ENCODE peak calls at places on chromosomes 3 and 15, in eight cellular contexts. X, K, F, O, M, R, B and Q are unnamed samples.

GRCh38 chr15:84671211-84671610 is 13.2 kb upstream of the NMB start:
- DNase-seq in X (no peak), O (no peak), M (no peak), K (peak; percentile 92), R (peak; percentile 86), F (no peak), B (no peak), Q (peak; percentile 86)

GRCh38 chr15:80875568-80875967 is 96.4 kb downstream of the CEMIP start:
- DNase-seq in X (no peak), F (no peak), M (peak; percentile 77), O (no peak), B (no peak), K (no peak), R (peak; percentile 28), Q (peak; percentile 11)

GRCh38 chr3:70832035-70832795 is 519.8 kb upstream of the MDFIC2 start:
- DNase-seq in X (no peak), K (peak; percentile 98), O (no peak), M (no peak), B (no peak), F (no peak), R (peak; percentile 98), Q (peak; percentile 89)

GRCh38 chr15:74725845-74726773 is 781 bp upstream of the CYP1A1 start:
- DNase-seq in F (peak; percentile 37), B (peak; percentile 79), R (no peak), X (peak; percentile 52), O (peak; percentile 44), M (no peak), K (peak; percentile 6), Q (peak; percentile 8)

GRCh38 chr3:51585871-51586270 is 47.4 kb downstream of the RAD54L2 start:
- DNase-seq in M (no peak), F (no peak), X (no peak), R (no peak), O (no peak), K (no peak), B (no peak), Q (no peak)

GRCh38 chr3:31533169-31533870 is 595 bp downstream of the STT3B start:
- DNase-seq in F (peak; percentile 57), M (no peak), B (peak; percentile 71), O (peak; percentile 67), X (peak; percentile 52), R (no peak), K (peak; percentile 26), Q (peak; percentile 20)

GRCh38 chr3:43362961-43363360 is 76.6 kb downstream of the SNRK start:
- DNase-seq in B (no peak), K (no peak), O (no peak), M (no peak), X (no peak), R (no peak), F (no peak), Q (no peak)

GRCh38 chr3:100120022-100120421 is 5.7 kb upstream of the FILIP1L start:
- DNase-seq in X (no peak), B (no peak), R (no peak), K (no peak), O (no peak), M (no peak), F (no peak), Q (no peak)

GRCh38 chr3:169929830-169930519 is 18.6 kb downstream of the SAMD7 start:
- DNase-seq in O (no peak), X (no peak), B (no peak), M (no peak), F (no peak), K (no peak), R (no peak), Q (no peak)

GRCh38 chr3:160374472-160374871 is 24.6 kb downstream of the IFT80 start:
- DNase-seq in K (peak; percentile 11), R (no peak), B (no peak), F (no peak), O (no peak), X (no peak), M (no peak), Q (no peak)

GRCh38 chr3:37056826-37057225 is 63.5 kb downstream of the MLH1 start:
- DNase-seq in X (no peak), B (no peak), O (no peak), F (no peak), M (no peak), K (no peak), R (no peak), Q (no peak)

GRCh38 chr3:37054370-37054769 is 61.1 kb downstream of the MLH1 start:
- DNase-seq in R (peak; percentile 89), X (no peak), M (no peak), K (peak; percentile 80), O (no peak), B (no peak), F (no peak), Q (peak; percentile 65)

GRCh38 chr3:37052860-37053259 is 59.5 kb downstream of the MLH1 start:
- DNase-seq in B (no peak), R (no peak), X (peak; percentile 44), F (no peak), O (no peak), M (no peak), K (no peak), Q (no peak)

GRCh38 chr3:37053337-37053736 is 60.0 kb downstream of the MLH1 start:
- DNase-seq in M (no peak), B (no peak), O (no peak), K (no peak), F (no peak), X (no peak), R (no peak), Q (no peak)

GRCh38 chr3:37053753-37054152 is 60.4 kb downstream of the MLH1 start:
- DNase-seq in M (no peak), X (no peak), K (no peak), O (no peak), F (no peak), B (no peak), R (no peak), Q (no peak)
- H3K4me3 ChIP-seq in M (no peak overlapping the region), X (no peak overlapping the region), K (no peak overlapping the region), O (no peak overlapping the region), F (no peak overlapping the region), B (no peak overlapping the region), R (no peak overlapping the region), Q (no peak overlapping the region)

GRCh38 chr3:133882986-133883586 is 12.6 kb downstream of the RAB6B start:
- DNase-seq in R (no peak), O (peak; percentile 9), F (no peak), B (no peak), M (peak; percentile 18), K (no peak), X (peak; percentile 21), Q (no peak)

GRCh38 chr3:133880287-133880686 is 15.4 kb downstream of the RAB6B start:
- DNase-seq in F (no peak), O (no peak), K (no peak), B (no peak), X (peak; percentile 20), R (no peak), M (no peak), Q (no peak)

GRCh38 chr3:133881987-133882825 is 13.5 kb downstream of the RAB6B start:
- DNase-seq in R (no peak), K (no peak), X (peak; percentile 23), O (no peak), F (no peak), M (peak; percentile 50), B (no peak), Q (no peak)

GRCh38 chr3:133881492-133881891 is 14.2 kb downstream of the RAB6B start:
- DNase-seq in X (no peak), R (no peak), B (no peak), F (no peak), M (no peak), K (no peak), O (no peak), Q (no peak)

DNA sequence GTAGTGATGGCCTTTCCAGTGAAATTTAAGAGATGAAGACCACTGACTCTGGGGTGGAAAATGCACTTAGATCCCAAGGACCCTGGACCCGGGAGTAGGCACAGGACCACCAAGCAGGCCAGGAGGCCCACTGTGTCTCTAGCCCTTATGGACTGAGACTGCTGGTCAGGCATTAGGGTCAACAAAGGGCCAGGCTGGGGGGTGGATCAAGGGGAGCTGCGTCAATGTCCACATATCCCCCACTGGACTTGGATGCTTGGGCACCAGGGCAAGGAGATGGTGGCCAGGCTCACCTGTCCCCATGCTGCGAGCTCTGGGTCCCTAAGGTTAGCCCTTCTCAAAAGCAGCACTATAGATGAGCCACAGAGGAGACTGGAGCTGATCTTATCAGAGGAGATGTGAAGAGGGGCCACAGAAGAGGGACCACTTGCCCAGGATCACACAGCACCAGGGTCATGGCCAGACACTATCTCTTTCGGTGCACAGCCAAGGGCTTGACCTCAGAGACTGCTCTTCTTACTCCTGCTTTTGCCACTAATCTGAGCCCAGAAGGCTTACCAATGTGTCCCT is 14.7 kb downstream of the RAB6B start:
- DNase-seq in M (no peak), O (no peak), B (no peak), F (no peak), X (peak; percentile 15), R (no peak), K (no peak), Q (no peak)
- TF ChIP-seq CTCF in M (no peak), O (no peak), B (no peak), F (no peak), X (no peak), R (no peak), K (no peak), Q (no peak)

GRCh38 chr3:105853801-105854432 is 14.9 kb downstream of the CBLB start:
- DNase-seq in O (no peak), M (no peak), R (no peak), F (peak; percentile 15), X (no peak), B (no peak), K (no peak), Q (no peak)
- H3K4me3 ChIP-seq in O (no peak overlapping the region), M (no peak overlapping the region), R (no peak overlapping the region), F (no peak overlapping the region), X (no peak overlapping the region), B (no peak overlapping the region), K (no peak overlapping the region), Q (no peak overlapping the region)

GRCh38 chr3:45123841-45124269 is 22.3 kb downstream of the CDCP1 start:
- DNase-seq in M (no peak), O (no peak), R (peak; percentile 96), F (no peak), B (peak; percentile 29), K (peak; percentile 93), X (no peak), Q (peak; percentile 66)

GRCh38 chr3:45123030-45123429 is 23.1 kb downstream of the CDCP1 start:
- DNase-seq in X (no peak), B (no peak), M (no peak), O (no peak), F (no peak), R (peak; percentile 99), K (peak; percentile 96), Q (peak; percentile 90)

GRCh38 chr3:45118615-45119062 is 27.5 kb downstream of the CDCP1 start:
- DNase-seq in K (no peak), X (no peak), B (no peak), F (no peak), R (no peak), O (no peak), M (no peak), Q (no peak)

GRCh38 chr3:45119824-45120614 is 26.2 kb downstream of the CDCP1 start:
- DNase-seq in B (no peak), F (no peak), M (no peak), X (no peak), R (peak; percentile 76), O (peak; percentile 68), K (no peak), Q (no peak)

DNA sequence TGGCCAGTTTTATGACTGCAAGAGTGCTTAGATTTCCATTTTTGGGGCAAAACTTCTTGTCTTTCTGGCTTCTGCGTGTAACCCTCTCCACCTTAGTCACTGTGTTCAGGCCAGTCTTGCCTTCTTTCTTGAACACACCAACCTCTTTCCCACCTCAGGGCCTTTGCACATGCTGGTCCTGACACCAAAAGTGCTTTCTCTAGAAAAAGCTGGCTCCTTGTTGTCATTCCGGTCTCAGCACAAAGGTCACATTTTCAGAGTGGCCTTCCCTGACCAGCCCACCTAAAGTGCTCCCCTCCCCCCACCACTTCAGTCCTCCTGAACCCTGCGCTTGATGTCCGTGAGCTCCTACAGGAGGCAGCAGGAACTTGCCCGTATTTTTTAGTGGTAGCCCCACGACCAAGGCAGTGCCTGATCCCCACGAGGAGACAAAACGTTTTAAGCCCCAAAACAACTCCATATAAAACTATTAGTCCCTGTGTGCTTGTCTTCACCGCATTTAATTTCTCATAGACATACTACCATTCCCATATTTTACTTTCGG is 25.5 kb downstream of the CDCP1 start:
- DNase-seq in X (no peak), F (no peak), B (no peak), K (no peak), R (no peak), O (no peak), M (no peak), Q (no peak)
- TF ChIP-seq CTCF in X (no peak), F (no peak), B (no peak), K (no peak), R (no peak), O (peak; percentile 16), M (no peak), Q (no peak)